ENCODE peak calls at places on chromosomes 11 and 22, in eight cellular contexts. G is right cardiac atrium, H is hypothalamus, M is T-helper 1 cell, C is C1 segment of cervical spinal cord, A is left lung, D is breast epithelium, R is HEK293T. F is an unnamed sample.

GRCh38 chr22:19610518-19611253 is 86.5 kb upstream of the CLDN5 start:
- DNase-seq in G (no peak), H (no peak), M (no peak), C (no peak), A (no peak), D (no peak), R (no peak), F (no peak)

GRCh38 chr11:133413726-133414125 is 118.6 kb downstream of the OPCML start:
- DNase-seq in G (no peak), H (no peak), M (no peak), C (no peak), A (no peak), D (no peak), R (no peak), F (no peak)

GRCh38 chr11:70067591-70068341 is 10.4 kb upstream of the ANO1 start:
- DNase-seq in G (no peak), H (no peak), M (no peak), C (no peak), A (no peak), D (peak; percentile 73), R (no peak), F (no peak)

GRCh38 chr22:47918936-47919505 is 1156.6 kb downstream of the TBC1D22A start:
- DNase-seq in G (no peak), H (no peak), M (no peak), C (no peak), A (no peak), D (no peak), R (no peak), F (no peak)

GRCh38 chr11:78651923-78652602 is 77.4 kb upstream of the NARS2 start:
- DNase-seq in G (no peak), H (no peak), M (no peak), C (no peak), A (no peak), D (peak; percentile 6), R (no peak), F (no peak)

GRCh38 chr11:74820763-74821162 is 72.1 kb downstream of the RNF169 start:
- DNase-seq in G (no peak), H (no peak), M (no peak), C (no peak), A (no peak), D (no peak), R (no peak), F (no peak)

GRCh38 chr11:111206472-111206871 is 39.1 kb upstream of the POU2AF2 start:
- DNase-seq in G (no peak), H (no peak), M (no peak), C (no peak), A (no peak), D (no peak), R (no peak), F (no peak)

GRCh38 chr22:40054486-40054885 is 59.7 kb downstream of the FAM83F start:
- DNase-seq in G (no peak), H (no peak), M (no peak), C (no peak), A (no peak), D (no peak), R (no peak), F (no peak)

GRCh38 chr22:35777335-35777975 is 59.8 kb downstream of the APOL5 start:
- DNase-seq in G (no peak), H (no peak), M (no peak), C (no peak), A (no peak), D (no peak), R (no peak), F (no peak)

GRCh38 chr22:42500164-42500835 is 19.3 kb downstream of the RRP7A start:
- DNase-seq in G (peak; percentile 86), H (peak; percentile 85), M (peak; percentile 65), C (peak; percentile 68), A (peak; percentile 87), D (peak; percentile 81), R (peak; percentile 31), F (peak; percentile 67)

GRCh38 chr11:71530602-71531001 is 3.5 kb downstream of the KRTAP5-7 start:
- DNase-seq in G (no peak), H (no peak), M (no peak), C (no peak), A (no peak), D (no peak), R (no peak), F (no peak)

GRCh38 chr22:39364646-39365405 is 15.0 kb downstream of the SYNGR1 start:
- DNase-seq in G (no peak), H (no peak), M (no peak), C (no peak), A (no peak), D (no peak), R (no peak), F (no peak)

GRCh38 chr11:125499563-125499962 is 3.5 kb upstream of the FEZ1 start:
- DNase-seq in G (no peak), H (no peak), M (no peak), C (no peak), A (no peak), D (no peak), R (no peak), F (no peak)

GRCh38 chr11:126926376-126926791 is 74.2 kb downstream of the KIRREL3 start:
- DNase-seq in G (peak; percentile 27), H (peak; percentile 51), M (no peak), C (no peak), A (no peak), D (no peak), R (no peak), F (peak; percentile 50)

GRCh38 chr11:44654596-44654995 is 72.2 kb upstream of the TSPAN18 start:
- DNase-seq in G (no peak), H (no peak), M (no peak), C (no peak), A (no peak), D (no peak), R (no peak), F (no peak)